ENCODE peak calls at places on chromosomes 3 and 15, in four cellular contexts. S is A549, M is spleen, E is GM12891. R is an unnamed sample.

GRCh38 chr3:10552631-10552943 is 47.2 kb upstream of the ATP2B2 start:
- DNase-seq in E (no peak), M (no peak), S (no peak), R (no peak)

GRCh38 chr3:187799942-187800637 is 54.8 kb upstream of the BCL6 start:
- DNase-seq in E (no peak), S (no peak), M (no peak), R (no peak)

GRCh38 chr3:188348445-188349244 is 194.7 kb downstream of the LPP start:
- DNase-seq in S (peak; percentile 13), M (no peak), E (no peak), R (peak; percentile 47)

GRCh38 chr3:14483286-14483685 is 56.9 kb downstream of the GRIP2 start:
- DNase-seq in M (peak; percentile 58), S (no peak), E (no peak), R (no peak)

GRCh38 chr3:45950686-45951600 is 7.7 kb downstream of the CXCR6 start:
- DNase-seq in E (no peak), S (no peak), M (peak; percentile 59), R (no peak)

GRCh38 chr3:20194793-20195460 is 8.9 kb upstream of the SGO1 start:
- DNase-seq in E (no peak), S (no peak), M (no peak), R (no peak)

GRCh38 chr3:128278761-128279593 is 125.7 kb downstream of the EEFSEC start:
- DNase-seq in S (no peak), E (no peak), M (peak; percentile 76), R (no peak)

GRCh38 chr3:50592568-50592967 is 19.0 kb downstream of the CISH start:
- DNase-seq in S (no peak), E (no peak), M (peak; percentile 80), R (no peak)

GRCh38 chr15:40093224-40093842 is 15.3 kb downstream of the BMF start:
- DNase-seq in S (no peak), M (no peak), E (no peak), R (no peak)

GRCh38 chr3:22898558-22898957 is 304.6 kb upstream of the UBE2E2 start:
- DNase-seq in E (no peak), S (no peak), M (no peak), R (no peak)

GRCh38 chr3:156429125-156429524 is 125.8 kb downstream of the SSR3 start:
- DNase-seq in E (no peak), M (no peak), S (no peak), R (no peak)

GRCh38 chr15:55255714-55256113 is 33.9 kb downstream of the RAB27A start:
- DNase-seq in S (no peak), M (no peak), E (no peak), R (no peak)

GRCh38 chr3:48439820-48440589 is at the start of the genes CCDC51 and TMA7:
- DNase-seq in M (peak; percentile 99), E (peak; percentile 97), S (peak; percentile 97), R (peak; percentile 91)

GRCh38 chr3:132638721-132639120 is 20.9 kb downstream of the ACAD11 start:
- DNase-seq in E (no peak), S (no peak), M (no peak), R (no peak)

DNA sequence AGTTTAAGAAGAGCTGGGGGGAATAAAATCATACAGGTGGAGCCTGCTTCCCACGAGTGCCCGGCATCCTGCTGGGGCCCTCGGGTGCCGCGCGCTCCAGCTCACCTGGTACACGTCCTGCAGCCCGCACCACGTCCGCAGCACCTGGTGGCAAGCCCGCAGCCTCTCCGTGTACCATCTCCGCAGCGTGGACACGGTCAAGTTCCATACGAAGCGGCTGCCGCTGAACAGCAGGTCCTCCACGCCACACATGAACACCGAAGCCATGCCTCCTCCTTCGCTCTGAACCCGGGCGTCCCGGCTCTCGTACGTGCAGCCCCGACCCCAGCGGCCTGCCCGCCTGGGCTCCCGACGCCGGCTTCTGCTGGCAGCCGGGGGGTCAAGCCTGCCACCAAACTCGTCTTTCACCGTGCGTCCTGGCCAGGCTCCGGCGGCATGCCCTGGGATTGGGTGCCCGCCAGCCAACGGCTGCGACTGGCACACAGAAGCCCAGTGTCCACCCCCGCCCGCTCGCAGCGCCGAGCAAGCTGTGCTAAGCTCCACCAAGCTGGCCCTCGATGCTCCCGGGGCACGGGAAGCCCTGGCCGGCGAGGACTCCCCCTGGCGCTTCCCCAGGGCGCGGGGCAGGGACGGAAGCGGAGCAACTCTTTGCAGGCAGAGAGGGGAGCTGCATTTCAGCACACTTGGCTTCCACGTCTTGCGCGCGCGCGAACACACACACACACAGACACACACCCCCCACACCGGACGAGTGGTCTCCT is at the start of gene FRMD4B:
- DNase-seq in S (peak; percentile 14), M (peak; percentile 92), E (peak; percentile 41), R (no peak)
- TF ChIP-seq POLR2A in S (no peak), M (no peak), E (no peak), R (no peak)

DNA sequence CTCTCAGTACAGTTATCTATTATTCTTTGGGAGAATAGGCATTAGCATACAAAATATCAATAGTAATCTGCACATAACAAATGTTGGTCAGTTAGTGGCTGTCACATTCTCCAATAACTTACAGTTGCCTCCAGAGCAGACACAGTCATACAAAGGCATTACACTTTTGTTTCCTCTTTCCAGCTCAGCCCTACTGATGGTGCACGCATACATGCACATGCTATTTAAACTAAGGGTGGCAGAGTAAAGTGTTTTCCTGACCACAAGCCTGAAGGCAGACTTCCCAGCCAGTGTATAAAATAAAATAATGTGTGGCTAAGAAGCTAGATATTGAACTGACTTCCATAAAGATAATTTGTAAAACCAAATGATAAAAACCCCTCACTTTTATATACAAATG is 47.6 kb downstream of the PHLDB2 start:
- DNase-seq in S (no peak), E (no peak), M (no peak), R (no peak)
- TF ChIP-seq POLR2A in S (no peak), E (no peak), M (no peak), R (no peak)

GRCh38 chr15:64699767-64700388 is 75.5 kb downstream of the RBPMS2 start:
- DNase-seq in S (no peak), M (peak; percentile 54), E (no peak), R (no peak)
- TF ChIP-seq POLR2A in S (no peak), M (no peak), E (no peak), R (no peak)

GRCh38 chr3:134794950-134795775 is at the start of gene EPHB1:
- DNase-seq in E (peak; percentile 78), S (peak; percentile 58), M (peak; percentile 92), R (peak; percentile 70)
- TF ChIP-seq POLR2A in E (no peak), S (no peak), M (no peak), R (no peak)

R was measured in H54.